ENCODE peak calls at places on chromosomes 2 and 18, in four cellular contexts. D, T, H and F are unnamed samples.

GRCh38 chr2:55500025-55500424 is 19.5 kb upstream of the CFAP36 start:
- DNase-seq in D (no peak), T (no peak), H (no peak), F (no peak)

GRCh38 chr2:43055985-43056384 is 170.4 kb downstream of the ZFP36L2 start:
- DNase-seq in D (no peak), T (no peak), H (no peak), F (no peak)

GRCh38 chr2:84033347-84033974 is 425.6 kb downstream of the SUCLG1 start:
- DNase-seq in D (no peak), T (no peak), H (no peak), F (no peak)

GRCh38 chr2:203661509-203661908 is 44.9 kb upstream of the CD28 start:
- DNase-seq in D (no peak), T (no peak), H (no peak), F (no peak)

GRCh38 chr18:79637921-79638855 is 41.4 kb upstream of the CTDP1 start:
- DNase-seq in D (no peak), T (peak; percentile 34), H (no peak), F (no peak)

GRCh38 chr2:37570773-37571570 is 100.5 kb downstream of the CDC42EP3 start:
- DNase-seq in D (peak; percentile 97), T (peak; percentile 75), H (no peak), F (no peak)

GRCh38 chr2:162196611-162197010 is 44.6 kb upstream of the GCG start:
- DNase-seq in D (no peak), T (no peak), H (no peak), F (no peak)

GRCh38 chr2:38740851-38741541 is 10.2 kb downstream of the SRSF7 start:
- DNase-seq in D (no peak), T (no peak), H (no peak), F (no peak)

GRCh38 chr2:111946294-111947114 is 48.1 kb downstream of the MERTK start:
- DNase-seq in D (no peak), T (no peak), H (peak; percentile 54), F (peak; percentile 19)